ENCODE peak calls at places on chromosome 20, in nine cellular contexts. K is EL; J is GM23248; I is stimulated activated CD4-positive, alpha-beta T cell treated with anti-CD3 and anti-CD28 coated beads, Interleukin-1b, Interleukin-23, amount 100 ng/mL, for 24 hours; E is prostate gland; B is T1000; A is NCI-H446 treated with DMSO at 0.1 percent for 48 hours; X is NCI-H2171 treated with DMSO at 0.1 percent for 48 hours; H is NCI-H460. F is an unnamed sample.

GRCh38 chr20:60101201-60101893 is 143.1 kb downstream of the CDH26 start:
- DNase-seq in X (no peak), B (no peak), E (no peak), K (no peak), J (no peak), A (no peak), I (no peak), H (no peak), F (no peak)

GRCh38 chr20:44431502-44432234 is 44.0 kb upstream of the TTPAL start:
- DNase-seq in H (no peak), A (no peak), I (no peak), E (no peak), X (no peak), B (no peak), K (no peak), J (no peak), F (no peak)

GRCh38 chr20:14384411-14384810 is 47.0 kb upstream of the FLRT3 start:
- DNase-seq in B (no peak), K (no peak), A (peak), E (no peak), X (peak), I (no peak), J (peak), H (no peak), F (peak)

GRCh38 chr20:3218307-3218988 is 9.2 kb downstream of the ITPA start:
- DNase-seq in I (peak), H (peak), E (peak), K (peak), X (no peak), J (peak), A (no peak), B (no peak), F (peak)

GRCh38 chr20:60105404-60105803 is 147.2 kb downstream of the CDH26 start:
- DNase-seq in E (no peak), B (no peak), X (no peak), H (no peak), I (no peak), J (no peak), A (no peak), K (no peak), F (no peak)

GRCh38 chr20:54176610-54177009 is 2.8 kb upstream of the CYP24A1 start:
- DNase-seq in X (no peak), K (peak), I (no peak), J (peak), A (no peak), E (no peak), H (no peak), B (no peak), F (no peak)

GRCh38 chr20:24441600-24441999 is 27.8 kb upstream of the SYNDIG1 start:
- DNase-seq in I (no peak), K (no peak), J (no peak), A (no peak), X (peak), B (no peak), H (no peak), E (no peak), F (no peak)

GRCh38 chr20:63033635-63034510 is 27.1 kb upstream of the BHLHE23 start:
- DNase-seq in X (no peak), B (no peak), I (no peak), H (no peak), J (no peak), A (no peak), E (no peak), K (no peak), F (no peak)

GRCh38 chr20:41649489-41649888 is 31.3 kb upstream of the CHD6 start:
- DNase-seq in E (peak), H (no peak), K (no peak), X (peak), A (no peak), B (no peak), J (no peak), I (no peak), F (no peak)

GRCh38 chr20:41398408-41398807 is 31.8 kb upstream of the EMILIN3 start:
- DNase-seq in I (no peak), K (no peak), E (no peak), H (no peak), B (no peak), A (no peak), X (no peak), J (no peak), F (no peak)

GRCh38 chr20:59042796-59043621 is 423 bp upstream of the PRELID3B start:
- DNase-seq in J (peak), B (peak), E (peak), H (peak), X (peak), K (peak), A (peak), I (peak), F (peak)

GRCh38 chr20:17650816-17651760 is 31.0 kb downstream of the RRBP1 start:
- DNase-seq in I (no peak), X (no peak), B (no peak), J (peak), A (no peak), E (no peak), K (no peak), H (no peak), F (no peak)

GRCh38 chr20:59780494-59781185 is 152.8 kb downstream of the SYCP2 start:
- DNase-seq in I (no peak), X (no peak), A (no peak), K (no peak), H (no peak), E (no peak), B (no peak), J (no peak), F (no peak)

GRCh38 chr20:3980260-3981131 is 34.9 kb downstream of the RNF24 start:
- DNase-seq in A (no peak), I (no peak), K (peak), J (peak), X (no peak), E (no peak), H (peak), B (no peak), F (no peak)

GRCh38 chr20:54643761-54644160 is 168.4 kb downstream of the DOK5 start:
- DNase-seq in B (peak), X (no peak), E (no peak), I (no peak), J (peak), K (no peak), A (peak), H (no peak), F (no peak)

GRCh38 chr20:42435230-42435629 is 754.5 kb downstream of the PTPRT start:
- DNase-seq in E (no peak), A (no peak), H (no peak), X (no peak), B (no peak), K (no peak), I (no peak), J (no peak), F (no peak)

GRCh38 chr20:48538058-48538825 is 289.6 kb downstream of the PREX1 start:
- DNase-seq in H (no peak), I (no peak), K (peak), E (peak), J (peak), B (peak), X (no peak), A (no peak), F (no peak)

GRCh38 chr20:22805219-22805618 is 220.8 kb upstream of the FOXA2 start:
- DNase-seq in K (peak), H (no peak), A (no peak), J (peak), E (no peak), X (no peak), B (no peak), I (no peak), F (no peak)

GRCh38 chr20:63082308-63082938 is 75.7 kb upstream of the BHLHE23 start:
- DNase-seq in K (peak), I (peak), A (no peak), H (peak), X (no peak), J (peak), E (no peak), B (no peak), F (no peak)

GRCh38 chr20:63060057-63060991 is 53.6 kb upstream of the BHLHE23 start:
- DNase-seq in K (peak), H (no peak), E (no peak), A (peak), I (no peak), B (no peak), J (peak), X (peak), F (peak)

GRCh38 chr20:1326031-1326930 is 2.7 kb downstream of the SDCBP2 start:
- DNase-seq in X (no peak), K (no peak), J (peak), B (no peak), I (no peak), A (no peak), E (no peak), H (peak), F (no peak)

GRCh38 chr20:63265891-63266515 is 6.6 kb upstream of the ARFGAP1 start:
- DNase-seq in I (no peak), E (no peak), X (no peak), A (no peak), J (peak), H (no peak), K (peak), B (no peak), F (peak)

GRCh38 chr20:58127731-58128130 is 100.7 kb downstream of the ANKRD60 start:
- DNase-seq in E (peak), X (no peak), B (peak), J (peak), K (peak), H (no peak), A (peak), I (no peak), F (no peak)

GRCh38 chr20:49804364-49804763 is 8.3 kb upstream of the SLC9A8 start:
- DNase-seq in A (no peak), J (no peak), H (no peak), I (no peak), E (no peak), K (no peak), X (no peak), B (no peak), F (no peak)

GRCh38 chr20:42530855-42531674 is 658.6 kb downstream of the PTPRT start:
- DNase-seq in K (no peak), I (no peak), A (peak), B (no peak), X (peak), J (peak), E (no peak), H (peak), F (peak)

GRCh38 chr20:43752561-43753301 is 25.9 kb upstream of the GTSF1L start:
- DNase-seq in E (no peak), H (no peak), X (no peak), B (peak), A (no peak), K (peak), J (peak), I (no peak), F (no peak)

GRCh38 chr20:57513199-57513598 is 11.7 kb downstream of the CTCFL start:
- DNase-seq in X (no peak), K (no peak), J (peak), I (no peak), A (no peak), E (no peak), H (no peak), B (no peak), F (no peak)

F was measured in G401.